ENCODE peak calls at places on chromosomes 4 and X, in ten cellular contexts. One of them, this sample, is unnamed.

GRCh38 chr4:152777488-152777887 is 2.0 kb downstream of the TIGD4 start:
- DNase-seq in keratinocyte: no peak
- DNase-seq in Caco-2: no peak
- DNase-seq in endodermal cell: no peak
- DNase-seq in HL-60: no peak
- DNase-seq in cardiac muscle cell: no peak
- DNase-seq in aorta: no peak
- DNase-seq in PC-3: no peak
- DNase-seq in fibroblast of pulmonary artery: no peak
- DNase-seq in CD8-positive, alpha-beta T cell: no peak
- DNase-seq in this sample: no peak

GRCh38 chr4:142883433-142883832 is 37.3 kb upstream of the INPP4B start:
- DNase-seq in PC-3: peak; percentile 23
- DNase-seq in fibroblast of pulmonary artery: no peak
- DNase-seq in CD8-positive, alpha-beta T cell: no peak
- DNase-seq in HL-60: no peak
- DNase-seq in aorta: no peak
- DNase-seq in endodermal cell: peak; percentile 59
- DNase-seq in cardiac muscle cell: peak; percentile 6
- DNase-seq in Caco-2: peak; percentile 15
- DNase-seq in keratinocyte: no peak
- DNase-seq in this sample: peak; percentile 9

GRCh38 chr4:79584352-79584751 is 176.3 kb upstream of the GK2 start:
- DNase-seq in HL-60: no peak
- DNase-seq in cardiac muscle cell: no peak
- DNase-seq in keratinocyte: no peak
- DNase-seq in endodermal cell: no peak
- DNase-seq in Caco-2: no peak
- DNase-seq in PC-3: no peak
- DNase-seq in CD8-positive, alpha-beta T cell: no peak
- DNase-seq in aorta: no peak
- DNase-seq in fibroblast of pulmonary artery: no peak
- DNase-seq in this sample: no peak

GRCh38 chr4:155026715-155027114 is 181.7 kb upstream of the NPY2R start:
- DNase-seq in PC-3: no peak
- DNase-seq in HL-60: no peak
- DNase-seq in fibroblast of pulmonary artery: peak; percentile 12
- DNase-seq in Caco-2: no peak
- DNase-seq in aorta: no peak
- DNase-seq in CD8-positive, alpha-beta T cell: no peak
- DNase-seq in endodermal cell: no peak
- DNase-seq in cardiac muscle cell: peak; percentile 14
- DNase-seq in keratinocyte: no peak
- DNase-seq in this sample: no peak

GRCh38 chr4:94766856-94767255 is 9.1 kb downstream of the BMPR1B start:
- DNase-seq in HL-60: no peak
- DNase-seq in PC-3: peak; percentile 81
- DNase-seq in aorta: no peak
- DNase-seq in cardiac muscle cell: no peak
- DNase-seq in CD8-positive, alpha-beta T cell: no peak
- DNase-seq in Caco-2: no peak
- DNase-seq in keratinocyte: peak; percentile 19
- DNase-seq in fibroblast of pulmonary artery: no peak
- DNase-seq in endodermal cell: no peak
- DNase-seq in this sample: no peak

GRCh38 chr4:184506527-184507121 is 32.3 kb upstream of the IRF2 start:
- DNase-seq in endodermal cell: peak; percentile 70
- DNase-seq in Caco-2: peak; percentile 5
- DNase-seq in keratinocyte: no peak
- DNase-seq in aorta: no peak
- DNase-seq in fibroblast of pulmonary artery: no peak
- DNase-seq in cardiac muscle cell: no peak
- DNase-seq in HL-60: peak; percentile 19
- DNase-seq in CD8-positive, alpha-beta T cell: peak; percentile 14
- DNase-seq in PC-3: peak; percentile 20
- DNase-seq in this sample: no peak

GRCh38 chr4:13627185-13627605 is 330 bp downstream of the BOD1L1 start:
- DNase-seq in fibroblast of pulmonary artery: no peak
- DNase-seq in HL-60: peak; percentile 30
- DNase-seq in cardiac muscle cell: no peak
- DNase-seq in keratinocyte: no peak
- DNase-seq in CD8-positive, alpha-beta T cell: no peak
- DNase-seq in PC-3: no peak
- DNase-seq in aorta: peak; percentile 76
- DNase-seq in Caco-2: no peak
- DNase-seq in endodermal cell: no peak
- DNase-seq in this sample: no peak

GRCh38 chr4:80133240-80133783 is 60.3 kb upstream of the ANTXR2 start:
- DNase-seq in PC-3: no peak
- DNase-seq in keratinocyte: no peak
- DNase-seq in aorta: no peak
- DNase-seq in fibroblast of pulmonary artery: no peak
- DNase-seq in CD8-positive, alpha-beta T cell: no peak
- DNase-seq in HL-60: no peak
- DNase-seq in endodermal cell: peak; percentile 42
- DNase-seq in Caco-2: no peak
- DNase-seq in cardiac muscle cell: no peak
- DNase-seq in this sample: no peak

GRCh38 chrX:14362731-14363130 is 166.6 kb upstream of the GLRA2 start:
- DNase-seq in fibroblast of pulmonary artery: peak; percentile 0
- DNase-seq in CD8-positive, alpha-beta T cell: no peak
- DNase-seq in cardiac muscle cell: no peak
- DNase-seq in PC-3: peak; percentile 13
- DNase-seq in keratinocyte: no peak
- DNase-seq in endodermal cell: no peak
- DNase-seq in aorta: no peak
- DNase-seq in HL-60: no peak
- DNase-seq in Caco-2: no peak
- DNase-seq in this sample: no peak

GRCh38 chrX:49184294-49185061 is 1.7 kb downstream of the PRICKLE3 start:
- DNase-seq in keratinocyte: no peak
- DNase-seq in cardiac muscle cell: peak; percentile 92
- DNase-seq in HL-60: peak; percentile 48
- DNase-seq in PC-3: peak; percentile 96
- DNase-seq in endodermal cell: peak; percentile 97
- DNase-seq in CD8-positive, alpha-beta T cell: no peak
- DNase-seq in Caco-2: no peak
- DNase-seq in fibroblast of pulmonary artery: peak; percentile 91
- DNase-seq in aorta: peak; percentile 96
- DNase-seq in this sample: no peak

GRCh38 chrX:9681422-9681821 is 84.2 kb downstream of the GPR143 start:
- DNase-seq in aorta: no peak
- DNase-seq in cardiac muscle cell: peak; percentile 42
- DNase-seq in keratinocyte: no peak
- DNase-seq in endodermal cell: no peak
- DNase-seq in CD8-positive, alpha-beta T cell: no peak
- DNase-seq in Caco-2: no peak
- DNase-seq in HL-60: no peak
- DNase-seq in PC-3: no peak
- DNase-seq in fibroblast of pulmonary artery: peak; percentile 31
- DNase-seq in this sample: no peak

GRCh38 chr4:49032440-49033161 is 46.5 kb downstream of the CWH43 start:
- DNase-seq in keratinocyte: no peak
- DNase-seq in PC-3: peak; percentile 54
- DNase-seq in endodermal cell: peak; percentile 55
- DNase-seq in fibroblast of pulmonary artery: peak; percentile 41
- DNase-seq in aorta: no peak
- DNase-seq in Caco-2: peak; percentile 43
- DNase-seq in HL-60: peak; percentile 32
- DNase-seq in CD8-positive, alpha-beta T cell: no peak
- DNase-seq in cardiac muscle cell: peak; percentile 0
- DNase-seq in this sample: peak; percentile 51

GRCh38 chr4:38162240-38162784 is 202.1 kb downstream of the PTTG2 start:
- DNase-seq in endodermal cell: no peak
- DNase-seq in keratinocyte: no peak
- DNase-seq in HL-60: no peak
- DNase-seq in cardiac muscle cell: peak; percentile 89
- DNase-seq in PC-3: peak; percentile 76
- DNase-seq in aorta: no peak
- DNase-seq in fibroblast of pulmonary artery: peak; percentile 94
- DNase-seq in Caco-2: no peak
- DNase-seq in CD8-positive, alpha-beta T cell: no peak
- DNase-seq in this sample: no peak

GRCh38 chr4:57231781-57232180 is 121.6 kb upstream of the IGFBP7 start:
- DNase-seq in HL-60: no peak
- DNase-seq in CD8-positive, alpha-beta T cell: no peak
- DNase-seq in Caco-2: no peak
- DNase-seq in keratinocyte: peak; percentile 19
- DNase-seq in aorta: no peak
- DNase-seq in endodermal cell: no peak
- DNase-seq in cardiac muscle cell: no peak
- DNase-seq in fibroblast of pulmonary artery: peak; percentile 2
- DNase-seq in PC-3: peak; percentile 63
- DNase-seq in this sample: no peak

GRCh38 chrX:30607155-30607554 is 29.6 kb upstream of the TASL start:
- DNase-seq in Caco-2: no peak
- DNase-seq in aorta: no peak
- DNase-seq in fibroblast of pulmonary artery: no peak
- DNase-seq in HL-60: no peak
- DNase-seq in cardiac muscle cell: no peak
- DNase-seq in keratinocyte: no peak
- DNase-seq in CD8-positive, alpha-beta T cell: no peak
- DNase-seq in PC-3: no peak
- DNase-seq in endodermal cell: no peak
- DNase-seq in this sample: no peak

GRCh38 chr4:40550900-40551546 is 78.6 kb downstream of the RBM47 start:
- DNase-seq in cardiac muscle cell: peak; percentile 69
- DNase-seq in Caco-2: peak; percentile 55
- DNase-seq in aorta: no peak
- DNase-seq in fibroblast of pulmonary artery: peak; percentile 62
- DNase-seq in endodermal cell: no peak
- DNase-seq in PC-3: peak; percentile 53
- DNase-seq in HL-60: peak; percentile 61
- DNase-seq in CD8-positive, alpha-beta T cell: peak; percentile 10
- DNase-seq in keratinocyte: peak; percentile 30
- DNase-seq in this sample: peak; percentile 60

GRCh38 chrX:9465380-9466114 is 689 bp downstream of the TBL1X start:
- DNase-seq in Caco-2: peak; percentile 12
- DNase-seq in cardiac muscle cell: no peak
- DNase-seq in HL-60: no peak
- DNase-seq in keratinocyte: no peak
- DNase-seq in fibroblast of pulmonary artery: no peak
- DNase-seq in aorta: peak; percentile 81
- DNase-seq in CD8-positive, alpha-beta T cell: peak; percentile 44
- DNase-seq in endodermal cell: peak; percentile 66
- DNase-seq in PC-3: no peak
- DNase-seq in this sample: no peak

GRCh38 chrX:129846686-129847085 is 3.0 kb upstream of the ZDHHC9 start:
- DNase-seq in aorta: no peak
- DNase-seq in cardiac muscle cell: no peak
- DNase-seq in PC-3: no peak
- DNase-seq in keratinocyte: no peak
- DNase-seq in Caco-2: no peak
- DNase-seq in endodermal cell: no peak
- DNase-seq in CD8-positive, alpha-beta T cell: no peak
- DNase-seq in HL-60: no peak
- DNase-seq in fibroblast of pulmonary artery: no peak
- DNase-seq in this sample: peak; percentile 39
- H3K4me3 ChIP-seq in aorta: no peak overlapping the region
- H3K4me3 ChIP-seq in cardiac muscle cell: no peak overlapping the region
- H3K4me3 ChIP-seq in PC-3: no peak overlapping the region
- H3K4me3 ChIP-seq in keratinocyte: no peak overlapping the region
- H3K4me3 ChIP-seq in Caco-2: no peak overlapping the region
- H3K4me3 ChIP-seq in endodermal cell: no peak overlapping the region
- H3K4me3 ChIP-seq in CD8-positive, alpha-beta T cell: no peak overlapping the region
- H3K4me3 ChIP-seq in HL-60: no peak overlapping the region
- H3K4me3 ChIP-seq in fibroblast of pulmonary artery: no peak overlapping the region
- H3K4me3 ChIP-seq in this sample: no peak overlapping the region

GRCh38 chrX:437636-438390 is 51.1 kb upstream of the PPP2R3B start:
- DNase-seq in aorta: peak; percentile 64
- DNase-seq in Caco-2: no peak
- DNase-seq in HL-60: no peak
- DNase-seq in endodermal cell: peak; percentile 45
- DNase-seq in cardiac muscle cell: no peak
- DNase-seq in fibroblast of pulmonary artery: no peak
- DNase-seq in keratinocyte: no peak
- DNase-seq in PC-3: peak; percentile 3
- DNase-seq in CD8-positive, alpha-beta T cell: no peak
- DNase-seq in this sample: no peak
- H3K4me3 ChIP-seq in aorta: no peak overlapping the region
- H3K4me3 ChIP-seq in Caco-2: no peak overlapping the region
- H3K4me3 ChIP-seq in HL-60: no peak overlapping the region
- H3K4me3 ChIP-seq in endodermal cell: no peak overlapping the region
- H3K4me3 ChIP-seq in cardiac muscle cell: no peak overlapping the region
- H3K4me3 ChIP-seq in fibroblast of pulmonary artery: no peak overlapping the region
- H3K4me3 ChIP-seq in keratinocyte: no peak overlapping the region
- H3K4me3 ChIP-seq in PC-3: peak overlapping the region; percentile 48
- H3K4me3 ChIP-seq in CD8-positive, alpha-beta T cell: no peak overlapping the region
- H3K4me3 ChIP-seq in this sample: no peak overlapping the region

GRCh38 chr4:70997068-70997467 is 3.6 kb downstream of the DCK start:
- DNase-seq in fibroblast of pulmonary artery: no peak
- DNase-seq in HL-60: no peak
- DNase-seq in Caco-2: no peak
- DNase-seq in CD8-positive, alpha-beta T cell: no peak
- DNase-seq in PC-3: no peak
- DNase-seq in cardiac muscle cell: no peak
- DNase-seq in endodermal cell: no peak
- DNase-seq in keratinocyte: no peak
- DNase-seq in aorta: no peak
- DNase-seq in this sample: no peak
- H3K4me3 ChIP-seq in fibroblast of pulmonary artery: no peak overlapping the region
- H3K4me3 ChIP-seq in HL-60: no peak overlapping the region
- H3K4me3 ChIP-seq in Caco-2: no peak overlapping the region
- H3K4me3 ChIP-seq in CD8-positive, alpha-beta T cell: peak overlapping the region; percentile 81
- H3K4me3 ChIP-seq in PC-3: no peak overlapping the region
- H3K4me3 ChIP-seq in cardiac muscle cell: no peak overlapping the region
- H3K4me3 ChIP-seq in endodermal cell: peak overlapping the region; percentile 51
- H3K4me3 ChIP-seq in keratinocyte: no peak overlapping the region
- H3K4me3 ChIP-seq in aorta: no peak overlapping the region
- H3K4me3 ChIP-seq in this sample: no peak overlapping the region

GRCh38 chrX:120120223-120120622 is 4.5 kb upstream of the RHOXF1 start:
- DNase-seq in HL-60: no peak
- DNase-seq in Caco-2: no peak
- DNase-seq in endodermal cell: no peak
- DNase-seq in fibroblast of pulmonary artery: no peak
- DNase-seq in keratinocyte: no peak
- DNase-seq in CD8-positive, alpha-beta T cell: no peak
- DNase-seq in cardiac muscle cell: no peak
- DNase-seq in PC-3: peak; percentile 77
- DNase-seq in aorta: no peak
- DNase-seq in this sample: no peak
- H3K4me3 ChIP-seq in HL-60: no peak overlapping the region
- H3K4me3 ChIP-seq in Caco-2: no peak overlapping the region
- H3K4me3 ChIP-seq in endodermal cell: no peak overlapping the region
- H3K4me3 ChIP-seq in fibroblast of pulmonary artery: no peak overlapping the region
- H3K4me3 ChIP-seq in keratinocyte: no peak overlapping the region
- H3K4me3 ChIP-seq in CD8-positive, alpha-beta T cell: no peak overlapping the region
- H3K4me3 ChIP-seq in cardiac muscle cell: no peak overlapping the region
- H3K4me3 ChIP-seq in PC-3: no peak overlapping the region
- H3K4me3 ChIP-seq in aorta: no peak overlapping the region
- H3K4me3 ChIP-seq in this sample: no peak overlapping the region

GRCh38 chrX:102154900-102155805 is 624 bp downstream of the BEX5 start:
- DNase-seq in cardiac muscle cell: no peak
- DNase-seq in CD8-positive, alpha-beta T cell: peak; percentile 6
- DNase-seq in aorta: peak; percentile 72
- DNase-seq in keratinocyte: no peak
- DNase-seq in HL-60: no peak
- DNase-seq in PC-3: no peak
- DNase-seq in fibroblast of pulmonary artery: no peak
- DNase-seq in Caco-2: no peak
- DNase-seq in endodermal cell: no peak
- DNase-seq in this sample: no peak
- H3K4me3 ChIP-seq in cardiac muscle cell: peak overlapping the region; percentile 42
- H3K4me3 ChIP-seq in CD8-positive, alpha-beta T cell: peak overlapping the region; percentile 63
- H3K4me3 ChIP-seq in aorta: peak overlapping the region; percentile 65
- H3K4me3 ChIP-seq in keratinocyte: peak overlapping the region; percentile 31
- H3K4me3 ChIP-seq in HL-60: no peak overlapping the region
- H3K4me3 ChIP-seq in PC-3: peak overlapping the region; percentile 62
- H3K4me3 ChIP-seq in fibroblast of pulmonary artery: no peak overlapping the region
- H3K4me3 ChIP-seq in Caco-2: no peak overlapping the region
- H3K4me3 ChIP-seq in endodermal cell: peak overlapping the region; percentile 40
- H3K4me3 ChIP-seq in this sample: peak overlapping the region; percentile 65